ENCODE peak calls at places on chromosomes 13 and 19, in six cellular contexts. S is neural progenitor cell, J is cardiac muscle cell, M is H1, B is uterus, C is HepG2. H is an unnamed sample.
A peak's percentile ranks its signal among the peaks of the same experiment; 100 is the strongest.

GRCh38 chr13:72180253-72180952 is 313.4 kb upstream of the DACH1 start:
- DNase-seq in S (peak; percentile 8), J (no peak), M (no peak), B (no peak), C (no peak), H (peak; percentile 53)

GRCh38 chr19:3108775-3109174 is 14.6 kb downstream of the GNA11 start:
- DNase-seq in S (peak; percentile 86), J (peak; percentile 75), M (peak; percentile 61), B (peak; percentile 52), C (peak; percentile 52), H (peak; percentile 91)

GRCh38 chr13:49996951-49997895 is at the start of gene TRIM13:
- DNase-seq in S (peak; percentile 94), J (peak; percentile 91), M (peak; percentile 53), B (peak; percentile 88), C (peak; percentile 79), H (peak; percentile 94)

GRCh38 chr19:14567079-14567478 is 4.8 kb downstream of the NDUFB7 start:
- DNase-seq in S (no peak), J (no peak), M (no peak), B (no peak), C (no peak), H (no peak)

GRCh38 chr13:81596224-81596753 is 1255.4 kb upstream of the SPRY2 start:
- DNase-seq in S (no peak), J (no peak), M (no peak), B (no peak), C (no peak), H (no peak)

GRCh38 chr19:29712744-29713516 is 2.1 kb downstream of the C19orf12 start:
- DNase-seq in S (no peak), J (no peak), M (no peak), B (no peak), C (no peak), H (peak; percentile 77)

GRCh38 chr19:50870417-50871089 is 2.7 kb upstream of the KLK2 start:
- DNase-seq in S (peak; percentile 5), J (no peak), M (no peak), B (no peak), C (peak; percentile 12), H (peak; percentile 75)

GRCh38 chr19:10744848-10745293 is 27.0 kb downstream of the DNM2 start:
- DNase-seq in S (no peak), J (no peak), M (no peak), B (no peak), C (no peak), H (no peak)

GRCh38 chr13:73110814-73111213 is 52.0 kb downstream of the KLF5 start:
- DNase-seq in S (no peak), J (no peak), M (no peak), B (no peak), C (no peak), H (peak; percentile 53)

GRCh38 chr13:44662515-44662914 is 86.4 kb upstream of the TSC22D1 start:
- DNase-seq in S (no peak), J (no peak), M (no peak), B (no peak), C (no peak), H (no peak)

GRCh38 chr13:23463631-23464030 is 30.1 kb upstream of the SACS start:
- DNase-seq in S (no peak), J (no peak), M (no peak), B (no peak), C (no peak), H (no peak)

GRCh38 chr13:97280478-97280877 is 58.3 kb downstream of the MBNL2 start:
- DNase-seq in S (peak; percentile 3), J (no peak), M (no peak), B (no peak), C (no peak), H (no peak)
- H3K4me1 ChIP-seq in S (no peaks in the 10 kb centered on the region), J (no peaks in the 10 kb centered on the region), M (no peaks in the 10 kb centered on the region), B (peaks cover 38% of the 10 kb centered on the region), C (peaks cover 82% of the 10 kb centered on the region), H (no peaks in the 10 kb centered on the region)

GRCh38 chr19:45097776-45098520 is 5.0 kb downstream of the PPP1R37 start:
- DNase-seq in S (no peak), J (no peak), M (no peak), B (peak; percentile 46), C (peak; percentile 90), H (peak; percentile 72)
- H3K4me1 ChIP-seq in S (peaks cover 26% of the 10 kb centered on the region), J (peaks cover 23% of the 10 kb centered on the region), M (peaks cover 8% of the 10 kb centered on the region), B (peaks cover 7% of the 10 kb centered on the region), C (peaks cover 92% of the 10 kb centered on the region), H (peaks cover 19% of the 10 kb centered on the region)

GRCh38 chr19:16571689-16572331 is 405 bp downstream of the SLC35E1 start:
- DNase-seq in S (no peak), J (no peak), M (no peak), B (no peak), C (no peak), H (no peak)
- H3K4me1 ChIP-seq in S (peaks cover 8% of the 10 kb centered on the region), J (peaks cover 6% of the 10 kb centered on the region), M (no peaks in the 10 kb centered on the region), B (no peaks in the 10 kb centered on the region), C (peaks cover 42% of the 10 kb centered on the region), H (no peaks in the 10 kb centered on the region)

GRCh38 chr19:1274852-1275259 is 474 bp upstream of the FAM174C start:
- DNase-seq in S (peak; percentile 67), J (no peak), M (no peak), B (no peak), C (no peak), H (peak; percentile 81)

GRCh38 chr19:1271528-1272422 is 2.6 kb downstream of the CIRBP start:
- DNase-seq in S (no peak), J (no peak), M (no peak), B (no peak), C (no peak), H (no peak)

GRCh38 chr19:1272423-1273262 is 2.7 kb upstream of the FAM174C start:
- DNase-seq in S (no peak), J (no peak), M (no peak), B (no peak), C (no peak), H (no peak)

GRCh38 chr19:1274081-1274851 is 1.1 kb upstream of the FAM174C start:
- DNase-seq in S (no peak), J (no peak), M (no peak), B (peak; percentile 43), C (no peak), H (peak; percentile 74)

GRCh38 chr19:1273263-1274041 is 1.9 kb upstream of the FAM174C start:
- DNase-seq in S (no peak), J (no peak), M (no peak), B (no peak), C (no peak), H (no peak)
- H3K4me1 ChIP-seq in S (peaks cover 45% of the 10 kb centered on the region), J (peaks cover 23% of the 10 kb centered on the region), M (peaks cover 20% of the 10 kb centered on the region), B (peaks cover 15% of the 10 kb centered on the region), C (peaks cover 72% of the 10 kb centered on the region), H (peaks cover 13% of the 10 kb centered on the region)

DNA sequence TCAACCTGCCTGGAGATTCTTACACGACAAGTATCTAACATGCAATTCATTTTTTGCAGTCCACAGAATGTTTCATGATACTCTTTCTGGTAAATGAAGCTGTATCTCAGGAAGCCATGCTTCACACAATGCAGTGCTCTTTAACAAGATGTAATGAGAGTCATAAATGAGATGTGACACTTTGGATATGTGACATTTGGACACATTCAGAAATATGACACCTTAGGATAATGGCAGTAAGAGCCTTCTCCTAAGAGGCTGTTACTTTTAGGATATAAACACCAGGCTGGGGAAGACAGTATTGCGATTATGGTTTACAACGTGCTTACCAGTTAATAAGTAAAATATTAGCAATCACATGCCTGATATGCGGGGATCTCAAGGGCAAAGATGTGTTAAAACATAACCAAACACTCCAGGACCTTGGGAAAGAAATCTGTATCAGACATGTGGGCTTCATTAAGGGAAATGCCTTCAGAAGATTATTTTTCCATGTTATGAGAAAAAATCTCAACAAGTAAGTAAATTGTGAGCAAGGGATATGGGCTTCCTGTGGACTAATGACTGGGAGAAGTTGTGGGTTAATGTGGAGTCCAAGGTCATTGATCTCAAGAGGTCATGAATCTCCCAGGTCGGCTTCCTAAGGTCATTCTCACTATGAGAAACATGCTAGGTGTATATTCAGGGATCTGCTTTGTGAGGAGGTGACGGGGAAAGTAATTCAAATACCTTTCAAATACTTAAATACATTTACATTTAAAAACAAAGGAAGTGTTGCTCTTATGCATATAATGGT is 105.3 kb downstream of the STARD13 start:
- DNase-seq in S (no peak), J (no peak), M (no peak), B (no peak), C (peak; percentile 20), H (no peak)
- H3K4me1 ChIP-seq in S (no peaks in the 10 kb centered on the region), J (peaks cover 16% of the 10 kb centered on the region), M (no peaks in the 10 kb centered on the region), B (no peaks in the 10 kb centered on the region), C (peaks cover 28% of the 10 kb centered on the region), H (peaks cover 7% of the 10 kb centered on the region)

DNA sequence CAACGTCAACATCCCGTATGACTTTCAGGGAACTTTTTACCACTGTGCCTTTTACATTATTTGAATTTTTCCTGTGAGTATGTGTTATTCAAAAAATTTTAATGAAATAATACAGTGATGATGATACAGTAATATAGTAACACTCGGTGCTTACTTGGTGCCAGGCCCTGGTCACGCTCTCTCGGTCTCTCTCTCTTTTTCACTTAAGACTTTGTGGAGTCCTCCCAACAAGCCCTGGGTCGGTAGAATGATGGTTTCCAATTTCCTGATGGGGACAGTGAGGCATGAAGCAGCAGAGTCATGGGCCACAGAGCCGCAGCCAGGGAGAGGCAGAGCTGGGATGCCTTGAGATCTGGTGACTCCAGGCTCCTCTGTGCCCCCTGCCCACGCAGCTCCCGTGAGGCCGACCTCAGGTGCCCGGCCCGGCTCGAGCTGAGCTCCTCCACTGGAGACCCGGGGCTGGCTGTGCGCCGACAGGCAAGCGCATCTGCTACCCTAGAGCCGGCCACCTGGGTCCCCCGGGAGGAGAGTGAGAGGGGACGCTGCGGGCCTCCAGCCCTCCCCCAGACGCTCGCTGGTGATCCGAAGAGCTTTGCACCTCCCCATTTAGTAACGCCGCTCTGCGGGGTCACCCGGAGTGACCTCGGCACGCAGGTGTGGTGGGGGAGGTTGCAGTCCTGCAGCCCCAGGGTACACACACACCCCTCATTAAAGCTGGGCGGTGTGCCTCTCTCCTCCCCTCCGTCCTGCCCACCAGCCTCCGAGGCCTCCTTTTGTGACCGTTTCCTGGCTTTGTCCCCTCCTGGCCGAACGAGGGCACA is 4.4 kb upstream of the SBK3 start:
- DNase-seq in S (peak; percentile 88), J (no peak), M (no peak), B (no peak), C (peak; percentile 64), H (peak; percentile 83)
- H3K4me1 ChIP-seq in S (peaks cover 73% of the 10 kb centered on the region), J (peaks cover 17% of the 10 kb centered on the region), M (peaks cover 8% of the 10 kb centered on the region), B (peaks cover 5% of the 10 kb centered on the region), C (peaks cover 79% of the 10 kb centered on the region), H (peaks cover 6% of the 10 kb centered on the region)

GRCh38 chr19:49570138-49570856 is 10.1 kb downstream of the NOSIP start:
- DNase-seq in S (peak; percentile 91), J (peak; percentile 91), M (no peak), B (peak; percentile 43), C (peak; percentile 88), H (peak; percentile 86)
- H3K4me1 ChIP-seq in S (no peaks in the 10 kb centered on the region), J (peaks cover 13% of the 10 kb centered on the region), M (peaks cover 5% of the 10 kb centered on the region), B (peaks cover 4% of the 10 kb centered on the region), C (peaks cover 16% of the 10 kb centered on the region), H (no peaks in the 10 kb centered on the region)